ENCODE peak calls at places on chromosomes 16 and 17, in seven cellular contexts. K is dorsolateral prefrontal cortex, Z is neuronal stem cell, P is Caki2, D is iris pigment epithelial cell, O is H1, T is lung. J is an unnamed sample.

GRCh38 chr16:50620646-50621451 is 60.3 kb downstream of the SNX20 start:
- DNase-seq in K (no peak), Z (no peak), P (no peak), D (no peak), O (no peak), T (no peak), J (no peak)

GRCh38 chr16:6104423-6104822 is 1006.8 kb upstream of the EEF2KMT start:
- DNase-seq in K (no peak), Z (no peak), P (no peak), D (no peak), O (no peak), T (no peak), J (no peak)

GRCh38 chr17:82241926-82242697 is 13.3 kb downstream of the SLC16A3 start:
- DNase-seq in K (no peak), Z (no peak), P (peak), D (no peak), O (no peak), T (no peak), J (no peak)

GRCh38 chr16:47873434-47873833 is 282.4 kb downstream of the ABCC12 start:
- DNase-seq in K (no peak), Z (no peak), P (no peak), D (no peak), O (no peak), T (no peak), J (no peak)

GRCh38 chr17:74702132-74702876 is 10.4 kb downstream of the CD300LF start:
- DNase-seq in K (no peak), Z (no peak), P (no peak), D (no peak), O (no peak), T (no peak), J (no peak)

GRCh38 chr16:12061336-12062055 is 85.0 kb downstream of the SNX29 start:
- DNase-seq in K (no peak), Z (no peak), P (peak), D (peak), O (no peak), T (no peak), J (no peak)

GRCh38 chr16:84585472-84585871 is 32.4 kb downstream of the COTL1 start:
- DNase-seq in K (no peak), Z (no peak), P (no peak), D (no peak), O (no peak), T (no peak), J (no peak)

GRCh38 chr17:79777844-79778503 is at the start of gene CBX2:
- DNase-seq in K (peak), Z (peak), P (peak), D (peak), O (no peak), T (peak), J (peak)

GRCh38 chr17:56933868-56934267 is 20.0 kb upstream of the TRIM25 start:
- DNase-seq in K (no peak), Z (no peak), P (no peak), D (no peak), O (no peak), T (no peak), J (no peak)

J was measured in hippocampal formation.